ENCODE peak calls at places on chromosomes 5 and 9, in nine cellular contexts. One of them, this sample, is unnamed.

GRCh38 chr9:99226054-99226453 is 4.0 kb downstream of the SEC61B start:
- DNase-seq in hippocampal formation: no peak
- DNase-seq in amygdala: no peak
- DNase-seq in non-pigmented ciliary epithelial cell: no peak
- DNase-seq in natural killer cell: no peak
- DNase-seq in AG20443: no peak
- DNase-seq in HFF-Myc: no peak
- DNase-seq in NB4: no peak
- DNase-seq in left cardiac atrium: no peak
- DNase-seq in this sample: no peak

GRCh38 chr9:113999256-114000062 is 78.6 kb downstream of the AMBP start:
- DNase-seq in hippocampal formation: no peak
- DNase-seq in amygdala: no peak
- DNase-seq in non-pigmented ciliary epithelial cell: no peak
- DNase-seq in natural killer cell: peak
- DNase-seq in AG20443: no peak
- DNase-seq in HFF-Myc: no peak
- DNase-seq in NB4: no peak
- DNase-seq in left cardiac atrium: no peak
- DNase-seq in this sample: no peak

GRCh38 chr5:179794171-179794570 is 385 bp downstream of the LTC4S start:
- DNase-seq in hippocampal formation: no peak
- DNase-seq in amygdala: no peak
- DNase-seq in non-pigmented ciliary epithelial cell: no peak
- DNase-seq in natural killer cell: no peak
- DNase-seq in AG20443: no peak
- DNase-seq in HFF-Myc: no peak
- DNase-seq in NB4: no peak
- DNase-seq in left cardiac atrium: no peak
- DNase-seq in this sample: no peak

GRCh38 chr5:143226872-143227271 is 176.6 kb downstream of the NR3C1 start:
- DNase-seq in hippocampal formation: no peak
- DNase-seq in amygdala: no peak
- DNase-seq in non-pigmented ciliary epithelial cell: no peak
- DNase-seq in natural killer cell: no peak
- DNase-seq in AG20443: no peak
- DNase-seq in HFF-Myc: no peak
- DNase-seq in NB4: no peak
- DNase-seq in left cardiac atrium: no peak
- DNase-seq in this sample: no peak

GRCh38 chr9:84371737-84372136 is 31.2 kb upstream of the SLC28A3 start:
- DNase-seq in hippocampal formation: no peak
- DNase-seq in amygdala: no peak
- DNase-seq in non-pigmented ciliary epithelial cell: peak
- DNase-seq in natural killer cell: peak
- DNase-seq in AG20443: peak
- DNase-seq in HFF-Myc: peak
- DNase-seq in NB4: peak
- DNase-seq in left cardiac atrium: no peak
- DNase-seq in this sample: no peak

GRCh38 chr5:139677404-139678282 is 29.5 kb downstream of the CXXC5 start:
- DNase-seq in hippocampal formation: no peak
- DNase-seq in amygdala: no peak
- DNase-seq in non-pigmented ciliary epithelial cell: no peak
- DNase-seq in natural killer cell: no peak
- DNase-seq in AG20443: no peak
- DNase-seq in HFF-Myc: no peak
- DNase-seq in NB4: no peak
- DNase-seq in left cardiac atrium: no peak
- DNase-seq in this sample: no peak

GRCh38 chr5:72066658-72067057 is 40.6 kb upstream of the MAP1B start:
- DNase-seq in hippocampal formation: no peak
- DNase-seq in amygdala: no peak
- DNase-seq in non-pigmented ciliary epithelial cell: peak
- DNase-seq in natural killer cell: no peak
- DNase-seq in AG20443: peak
- DNase-seq in HFF-Myc: no peak
- DNase-seq in NB4: no peak
- DNase-seq in left cardiac atrium: no peak
- DNase-seq in this sample: no peak

GRCh38 chr9:129677456-129677855 is 12.0 kb downstream of the PRRX2 start:
- DNase-seq in hippocampal formation: no peak
- DNase-seq in amygdala: no peak
- DNase-seq in non-pigmented ciliary epithelial cell: no peak
- DNase-seq in natural killer cell: no peak
- DNase-seq in AG20443: peak
- DNase-seq in HFF-Myc: no peak
- DNase-seq in NB4: no peak
- DNase-seq in left cardiac atrium: no peak
- DNase-seq in this sample: no peak

GRCh38 chr9:82890865-82891264 is 172.1 kb downstream of the RASEF start:
- DNase-seq in hippocampal formation: no peak
- DNase-seq in amygdala: no peak
- DNase-seq in non-pigmented ciliary epithelial cell: no peak
- DNase-seq in natural killer cell: no peak
- DNase-seq in AG20443: no peak
- DNase-seq in HFF-Myc: no peak
- DNase-seq in NB4: peak
- DNase-seq in left cardiac atrium: no peak
- DNase-seq in this sample: no peak

This sample was measured in central memory CD8-positive, alpha-beta T cell.